ENCODE peak calls at places on chromosomes 16 and 17, in eight cellular contexts. One of them, this sample, is unnamed.

GRCh38 chr17:42316755-42317154 is 28.5 kb downstream of the STAT5A start:
- DNase-seq in H54: no peak
- DNase-seq in GOT3: no peak
- DNase-seq in immature natural killer cell: no peak
- DNase-seq in cardiac muscle cell: no peak
- DNase-seq in HEK293T: no peak
- DNase-seq in H9: no peak
- DNase-seq in naive thymus-derived CD8-positive, alpha-beta T cell: no peak
- DNase-seq in this sample: no peak

GRCh38 chr16:10729649-10730048 is 14.0 kb upstream of the NUBP1 start:
- DNase-seq in GOT3: no peak
- DNase-seq in HEK293T: no peak
- DNase-seq in immature natural killer cell: no peak
- DNase-seq in cardiac muscle cell: no peak
- DNase-seq in naive thymus-derived CD8-positive, alpha-beta T cell: no peak
- DNase-seq in H54: peak; percentile 56
- DNase-seq in H9: no peak
- DNase-seq in this sample: peak; percentile 74

GRCh38 chr16:50525716-50526115 is 22.5 kb upstream of the NKD1 start:
- DNase-seq in immature natural killer cell: no peak
- DNase-seq in GOT3: no peak
- DNase-seq in HEK293T: no peak
- DNase-seq in H54: no peak
- DNase-seq in H9: peak; percentile 2
- DNase-seq in naive thymus-derived CD8-positive, alpha-beta T cell: no peak
- DNase-seq in cardiac muscle cell: no peak
- DNase-seq in this sample: peak; percentile 23

GRCh38 chr16:3328104-3328503 is 22.8 kb downstream of the ZNF75A start:
- DNase-seq in immature natural killer cell: no peak
- DNase-seq in naive thymus-derived CD8-positive, alpha-beta T cell: no peak
- DNase-seq in cardiac muscle cell: no peak
- DNase-seq in H9: no peak
- DNase-seq in GOT3: no peak
- DNase-seq in H54: no peak
- DNase-seq in HEK293T: no peak
- DNase-seq in this sample: no peak

GRCh38 chr16:56815721-56816120 is 49.3 kb upstream of the SLC12A3 start:
- DNase-seq in GOT3: no peak
- DNase-seq in cardiac muscle cell: no peak
- DNase-seq in immature natural killer cell: no peak
- DNase-seq in H54: no peak
- DNase-seq in HEK293T: no peak
- DNase-seq in naive thymus-derived CD8-positive, alpha-beta T cell: no peak
- DNase-seq in H9: no peak
- DNase-seq in this sample: no peak

GRCh38 chr17:74833501-74834361 is 26.0 kb downstream of the GRIN2C start:
- DNase-seq in GOT3: no peak
- DNase-seq in naive thymus-derived CD8-positive, alpha-beta T cell: no peak
- DNase-seq in HEK293T: no peak
- DNase-seq in H9: no peak
- DNase-seq in H54: peak; percentile 96
- DNase-seq in cardiac muscle cell: no peak
- DNase-seq in immature natural killer cell: no peak
- DNase-seq in this sample: peak; percentile 42

GRCh38 chr16:30121741-30122620 is 1.0 kb downstream of the MAPK3 start:
- DNase-seq in cardiac muscle cell: no peak
- DNase-seq in H54: no peak
- DNase-seq in immature natural killer cell: no peak
- DNase-seq in naive thymus-derived CD8-positive, alpha-beta T cell: no peak
- DNase-seq in HEK293T: no peak
- DNase-seq in H9: peak; percentile 33
- DNase-seq in GOT3: no peak
- DNase-seq in this sample: no peak

GRCh38 chr16:10984509-10984908 is 40.1 kb downstream of the CLEC16A start:
- DNase-seq in HEK293T: no peak
- DNase-seq in H9: no peak
- DNase-seq in GOT3: peak; percentile 19
- DNase-seq in cardiac muscle cell: no peak
- DNase-seq in H54: no peak
- DNase-seq in immature natural killer cell: no peak
- DNase-seq in naive thymus-derived CD8-positive, alpha-beta T cell: no peak
- DNase-seq in this sample: no peak

GRCh38 chr16:57536306-57537193 is at the start of gene CCDC102A:
- DNase-seq in naive thymus-derived CD8-positive, alpha-beta T cell: peak; percentile 85
- DNase-seq in cardiac muscle cell: peak; percentile 64
- DNase-seq in H54: no peak
- DNase-seq in HEK293T: peak; percentile 67
- DNase-seq in immature natural killer cell: peak; percentile 39
- DNase-seq in GOT3: no peak
- DNase-seq in H9: peak; percentile 57
- DNase-seq in this sample: peak; percentile 91

GRCh38 chr16:27208081-27208692 is 4.9 kb downstream of the KDM8 start:
- DNase-seq in H54: no peak
- DNase-seq in GOT3: no peak
- DNase-seq in immature natural killer cell: no peak
- DNase-seq in H9: no peak
- DNase-seq in HEK293T: no peak
- DNase-seq in naive thymus-derived CD8-positive, alpha-beta T cell: no peak
- DNase-seq in cardiac muscle cell: no peak
- DNase-seq in this sample: no peak

GRCh38 chr16:50631249-50631984 is 49.7 kb downstream of the SNX20 start:
- DNase-seq in GOT3: no peak
- DNase-seq in H54: no peak
- DNase-seq in H9: no peak
- DNase-seq in naive thymus-derived CD8-positive, alpha-beta T cell: no peak
- DNase-seq in cardiac muscle cell: no peak
- DNase-seq in HEK293T: no peak
- DNase-seq in immature natural killer cell: no peak
- DNase-seq in this sample: no peak

GRCh38 chr17:82105882-82106696 is 8.1 kb upstream of the FASN start:
- DNase-seq in immature natural killer cell: peak; percentile 65
- DNase-seq in naive thymus-derived CD8-positive, alpha-beta T cell: peak; percentile 56
- DNase-seq in H54: peak; percentile 65
- DNase-seq in HEK293T: no peak
- DNase-seq in GOT3: no peak
- DNase-seq in H9: peak; percentile 95
- DNase-seq in cardiac muscle cell: peak; percentile 73
- DNase-seq in this sample: no peak

GRCh38 chr16:3520861-3521260 is 20.1 kb downstream of the CLUAP1 start:
- DNase-seq in H54: no peak
- DNase-seq in GOT3: no peak
- DNase-seq in H9: peak; percentile 57
- DNase-seq in naive thymus-derived CD8-positive, alpha-beta T cell: no peak
- DNase-seq in cardiac muscle cell: no peak
- DNase-seq in HEK293T: no peak
- DNase-seq in immature natural killer cell: no peak
- DNase-seq in this sample: no peak